ENCODE peak calls at places on chromosomes 7 and 10, in nine cellular contexts. M, V, X, Z, T, I, Q, E and D are unnamed samples.

GRCh38 chr10:71521504-71522290 is 125.0 kb downstream of the CDH23 start:
- DNase-seq in V (no peak), I (peak; percentile 17), Z (no peak), M (no peak), T (no peak), Q (peak; percentile 45), X (no peak), E (no peak), D (no peak)

GRCh38 chr7:149838992-149839408 is 825 bp downstream of the ZNF862 start:
- DNase-seq in Z (peak; percentile 42), V (no peak), E (peak; percentile 24), M (peak; percentile 6), X (peak; percentile 40), Q (peak; percentile 22), I (peak; percentile 53), T (no peak), D (no peak)

GRCh38 chr7:134991469-134992339 is 5.4 kb downstream of the AGBL3 start:
- DNase-seq in I (no peak), V (no peak), E (no peak), Q (no peak), T (no peak), X (no peak), M (no peak), Z (no peak), D (no peak)

GRCh38 chr7:122260336-122260735 is 44.2 kb downstream of the FEZF1 start:
- DNase-seq in X (no peak), T (no peak), Z (peak; percentile 33), I (no peak), Q (no peak), V (no peak), M (no peak), E (peak; percentile 73), D (no peak)

GRCh38 chr7:11513460-11513859 is 318.5 kb downstream of the THSD7A start:
- DNase-seq in X (no peak), M (no peak), T (no peak), I (no peak), Q (no peak), Z (no peak), V (no peak), E (no peak), D (no peak)

GRCh38 chr10:28217848-28218247 is 85.0 kb downstream of the MPP7 start:
- DNase-seq in T (peak; percentile 76), Z (no peak), I (peak; percentile 65), X (no peak), V (no peak), E (no peak), Q (peak; percentile 48), M (peak; percentile 92), D (no peak)

GRCh38 chr7:157561816-157562410 is 225.1 kb downstream of the DNAJB6 start:
- DNase-seq in X (no peak), E (no peak), Q (no peak), Z (no peak), T (no peak), M (no peak), V (no peak), I (no peak), D (no peak)

GRCh38 chr7:21544303-21544656 is 1.4 kb downstream of the DNAH11 start:
- DNase-seq in I (no peak), V (no peak), Q (no peak), Z (no peak), X (no peak), E (peak; percentile 52), T (no peak), M (no peak), D (no peak)

GRCh38 chr10:104243567-104243966 is 11.1 kb upstream of the GSTO1 start:
- DNase-seq in V (no peak), I (no peak), E (no peak), Z (no peak), T (no peak), X (no peak), M (no peak), Q (no peak), D (no peak)